ENCODE peak calls at places on chromosomes 7 and 10, in seven cellular contexts. F is endodermal cell; G is NCI-H1436; P is activated CD8-positive, alpha-beta T cell treated with anti-CD3 and anti-CD28 coated beads for 36 hours; N is AG09309; V is NCI-H1417; C is GF-D8. A is an unnamed sample.
A peak's percentile ranks its signal among the peaks of the same experiment; 100 is the strongest.

GRCh38 chr10:14971867-14972448 is 12.8 kb downstream of the MEIG1 start:
- DNase-seq in V (no peak), G (no peak), C (peak; percentile 2), F (peak; percentile 87), P (peak; percentile 76), N (no peak), A (no peak)

GRCh38 chr10:84193846-84194423 is 402 bp upstream of the CDHR1 start:
- DNase-seq in F (no peak), G (no peak), N (no peak), V (no peak), C (no peak), P (no peak), A (no peak)

GRCh38 chr7:128497405-128497804 is 20.9 kb downstream of the METTL2B start:
- DNase-seq in F (no peak), C (no peak), V (no peak), N (no peak), P (no peak), G (no peak), A (no peak)

GRCh38 chr10:77087406-77087805 is 550.2 kb downstream of the KCNMA1 start:
- DNase-seq in N (no peak), F (no peak), G (no peak), C (no peak), V (no peak), P (no peak), A (no peak)

GRCh38 chr7:67413670-67414069 is 417.0 kb downstream of the TYW1 start:
- DNase-seq in N (no peak), P (no peak), V (peak; percentile 97), F (peak; percentile 61), G (peak; percentile 54), C (no peak), A (peak; percentile 84)

GRCh38 chr7:99562114-99562784 is 3.8 kb downstream of the ZNF655 start:
- DNase-seq in V (no peak), F (no peak), P (no peak), N (no peak), G (no peak), C (no peak), A (no peak)

GRCh38 chr10:130727766-130728490 is 583.6 kb downstream of the TCERG1L start:
- DNase-seq in G (no peak), C (no peak), N (no peak), P (no peak), V (no peak), F (no peak), A (no peak)

GRCh38 chr10:102641398-102641797 is 2.9 kb upstream of the TRIM8 start:
- DNase-seq in N (no peak), P (no peak), F (no peak), G (no peak), C (no peak), V (no peak), A (peak; percentile 24)

GRCh38 chr7:70380315-70381027 is 751.5 kb upstream of the GALNT17 start:
- DNase-seq in C (no peak), G (no peak), P (no peak), F (no peak), V (no peak), N (no peak), A (no peak)

GRCh38 chr7:151231964-151232271 is 365 bp upstream of the CHPF2 start:
- DNase-seq in N (no peak), P (no peak), C (no peak), F (no peak), G (no peak), V (peak; percentile 62), A (no peak)

GRCh38 chr7:45125193-45125904 is 13.9 kb upstream of the TBRG4 start:
- DNase-seq in V (no peak), N (no peak), P (no peak), C (no peak), F (no peak), G (no peak), A (no peak)

GRCh38 chr7:131480384-131481315 is 75.8 kb downstream of the PODXL start:
- DNase-seq in C (no peak), N (no peak), F (no peak), G (no peak), V (no peak), P (no peak), A (no peak)

GRCh38 chr7:36474283-36475010 is 84.8 kb downstream of the ANLN start:
- DNase-seq in G (no peak), P (peak; percentile 10), N (peak; percentile 7), C (peak; percentile 24), F (no peak), V (no peak), A (no peak)

GRCh38 chr10:62744136-62744535 is 60.4 kb upstream of the ADO start:
- DNase-seq in P (no peak), F (no peak), N (no peak), V (no peak), G (no peak), C (no peak), A (no peak)

GRCh38 chr7:69693042-69693441 is 94.8 kb downstream of the AUTS2 start:
- DNase-seq in F (no peak), N (no peak), C (no peak), V (no peak), P (no peak), G (no peak), A (no peak)

GRCh38 chr10:63415635-63416244 is 50.0 kb downstream of the JMJD1C start:
- DNase-seq in V (no peak), N (no peak), F (no peak), C (no peak), G (no peak), P (no peak), A (no peak)

GRCh38 chr7:137423321-137423720 is 79.8 kb upstream of the PTN start:
- DNase-seq in N (peak; percentile 21), F (no peak), V (no peak), P (no peak), G (no peak), C (no peak), A (no peak)

GRCh38 chr10:62399211-62399610 is 25.0 kb downstream of the ZNF365 start:
- DNase-seq in C (no peak), F (no peak), P (no peak), G (no peak), N (no peak), V (no peak), A (no peak)

GRCh38 chr7:20441886-20442505 is 111.3 kb downstream of the ITGB8 start:
- DNase-seq in G (no peak), C (no peak), N (peak; percentile 57), V (no peak), F (no peak), P (no peak), A (no peak)

GRCh38 chr10:13656337-13657183 is 69.8 kb downstream of the PRPF18 start:
- DNase-seq in F (no peak), P (no peak), C (no peak), V (no peak), N (no peak), G (no peak), A (no peak)

GRCh38 chr7:137667633-137668387 is 179.0 kb downstream of the DGKI start:
- DNase-seq in G (no peak), N (peak; percentile 69), F (no peak), C (no peak), V (no peak), P (no peak), A (no peak)

GRCh38 chr10:110410329-110411046 is 87.2 kb upstream of the DUSP5 start:
- DNase-seq in V (no peak), P (no peak), C (no peak), G (no peak), F (no peak), N (peak; percentile 97), A (no peak)

GRCh38 chr10:105252908-105253307 is 611.8 kb downstream of the SORCS3 start:
- DNase-seq in V (no peak), F (peak; percentile 53), N (no peak), P (no peak), G (no peak), C (no peak), A (no peak)

GRCh38 chr10:130074639-130075038 is 36.0 kb downstream of the C10orf143 start:
- DNase-seq in G (no peak), P (no peak), V (no peak), N (no peak), F (no peak), C (no peak), A (no peak)

A was measured in NCI-H1105.